ENCODE peak calls at places on chromosomes 13 and 19, in eight cellular contexts. N, T, Y, C, O, X, M and D are unnamed samples.

GRCh38 chr19:33064117-33064777 is 441 bp downstream of the RHPN2 start:
- DNase-seq in N (peak), T (peak), Y (peak), C (no peak), O (no peak), X (no peak), M (no peak), D (no peak)

GRCh38 chr19:38538793-38539528 is 78.8 kb downstream of the MAP4K1 start:
- DNase-seq in N (no peak), T (no peak), Y (no peak), C (no peak), O (no peak), X (no peak), M (no peak), D (no peak)

GRCh38 chr13:38783992-38784875 is 97.4 kb downstream of the FREM2 start:
- DNase-seq in N (no peak), T (no peak), Y (peak), C (no peak), O (no peak), X (no peak), M (no peak), D (no peak)

GRCh38 chr13:100528353-100528752 is 60.2 kb downstream of the GGACT start:
- DNase-seq in N (no peak), T (no peak), Y (no peak), C (no peak), O (no peak), X (no peak), M (no peak), D (no peak)

GRCh38 chr19:34481861-34482379 is 362 bp downstream of the WTIP start:
- DNase-seq in N (peak), T (peak), Y (no peak), C (no peak), O (peak), X (no peak), M (no peak), D (no peak)

GRCh38 chr19:18674616-18675015 is 8.9 kb upstream of the CRTC1 start:
- DNase-seq in N (no peak), T (peak), Y (no peak), C (no peak), O (no peak), X (no peak), M (no peak), D (peak)

GRCh38 chr19:42108527-42109389 is 23.5 kb downstream of the POU2F2 start:
- DNase-seq in N (peak), T (peak), Y (peak), C (peak), O (peak), X (peak), M (peak), D (peak)

GRCh38 chr13:32829676-32830091 is 186.5 kb upstream of the KL start:
- DNase-seq in N (peak), T (peak), Y (no peak), C (peak), O (peak), X (no peak), M (no peak), D (no peak)

GRCh38 chr13:43116242-43116641 is 92.9 kb downstream of the DNAJC15 start:
- DNase-seq in N (peak), T (no peak), Y (no peak), C (no peak), O (no peak), X (no peak), M (no peak), D (no peak)

GRCh38 chr13:76016799-76017198 is 380.7 kb downstream of the LMO7 start:
- DNase-seq in N (peak), T (peak), Y (no peak), C (peak), O (peak), X (no peak), M (peak), D (no peak)

GRCh38 chr13:76936736-76937135 is 11.6 kb upstream of the ACOD1 start:
- DNase-seq in N (no peak), T (peak), Y (no peak), C (no peak), O (peak), X (no peak), M (peak), D (no peak)

GRCh38 chr19:5046339-5047039 is 77.6 kb downstream of the KDM4B start:
- DNase-seq in N (peak), T (peak), Y (no peak), C (no peak), O (no peak), X (no peak), M (no peak), D (no peak)

DNA sequence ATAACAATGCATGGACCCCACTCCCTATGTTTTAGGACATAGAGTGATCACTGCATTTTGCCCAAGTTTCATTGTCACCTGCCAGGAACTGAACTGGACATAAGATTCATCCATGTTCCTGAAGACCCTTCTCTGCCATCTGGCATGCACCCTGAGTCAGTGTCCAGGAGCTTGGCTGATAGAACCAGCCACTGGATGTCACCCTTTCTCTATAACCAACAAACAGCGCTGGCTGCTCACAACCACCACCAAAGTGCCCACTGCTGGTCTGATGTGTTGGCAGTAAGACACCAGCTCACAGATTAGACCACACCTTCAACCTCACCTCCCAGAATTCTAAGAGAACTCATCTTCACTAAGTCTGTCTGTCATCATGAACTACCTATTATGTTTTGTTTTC is 333.4 kb downstream of the ITGBL1 start:
- DNase-seq in N (peak), T (peak), Y (no peak), C (peak), O (peak), X (no peak), M (peak), D (no peak)
- TF ChIP-seq CTCF in N (peak), T (no peak), Y (no peak), C (peak), O (no peak), X (no peak), M (no peak), D (no peak)

GRCh38 chr13:40755082-40755755 is 15.8 kb downstream of the MRPS31 start:
- DNase-seq in N (no peak), T (no peak), Y (no peak), C (no peak), O (no peak), X (no peak), M (no peak), D (no peak)

DNA sequence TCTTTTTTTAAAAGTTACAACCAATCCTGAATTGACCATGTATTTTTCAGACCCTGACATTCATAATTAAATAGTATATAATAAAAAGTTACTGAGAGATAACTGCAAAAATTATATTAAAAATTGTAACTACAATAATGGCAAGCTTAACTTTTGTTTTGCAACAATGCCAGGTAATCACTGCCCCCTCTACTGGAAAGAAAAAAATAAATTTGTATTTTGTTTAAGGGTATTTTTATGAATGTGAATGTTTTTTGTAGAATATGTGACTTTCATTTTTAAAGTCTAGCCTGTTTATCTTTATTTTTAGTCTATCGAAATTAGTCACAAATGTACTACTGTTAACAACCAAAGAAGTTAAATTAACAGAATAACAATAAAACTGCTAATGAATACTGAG is 21.7 kb downstream of the MRPS31 start:
- DNase-seq in N (no peak), T (no peak), Y (no peak), C (no peak), O (peak), X (no peak), M (no peak), D (no peak)
- TF ChIP-seq CTCF in N (no peak), T (no peak), Y (no peak), C (no peak), O (peak), X (no peak), M (no peak), D (no peak)

GRCh38 chr13:53408306-53408705 is 379.7 kb downstream of the OLFM4 start:
- DNase-seq in N (no peak), T (no peak), Y (no peak), C (no peak), O (no peak), X (no peak), M (no peak), D (no peak)

GRCh38 chr13:53408847-53409568 is 380.4 kb downstream of the OLFM4 start:
- DNase-seq in N (no peak), T (no peak), Y (peak), C (no peak), O (no peak), X (no peak), M (no peak), D (no peak)

GRCh38 chr13:53411443-53411842 is 382.8 kb downstream of the OLFM4 start:
- DNase-seq in N (no peak), T (no peak), Y (no peak), C (no peak), O (no peak), X (no peak), M (no peak), D (no peak)

DNA sequence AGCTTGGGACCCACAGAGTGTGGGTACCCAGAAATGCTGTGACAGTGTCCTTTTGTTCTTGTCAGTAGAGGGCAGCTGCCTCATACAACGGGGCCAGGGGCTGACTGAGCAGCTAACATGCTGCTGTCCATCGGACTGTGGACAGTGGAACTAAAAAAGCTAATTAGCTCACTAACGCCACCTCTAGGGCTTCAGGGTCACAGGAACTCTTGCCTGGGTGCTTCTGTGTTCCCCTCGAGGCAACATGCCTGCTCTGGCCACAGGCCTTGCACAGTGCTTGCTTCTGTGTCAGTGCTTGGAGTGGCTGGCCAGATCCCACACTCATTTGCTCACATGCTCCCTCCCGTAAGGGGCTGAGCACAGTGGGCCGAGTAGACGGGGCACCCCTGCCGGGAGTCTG is 377.0 kb downstream of the OLFM4 start:
- DNase-seq in N (peak), T (no peak), Y (no peak), C (no peak), O (no peak), X (no peak), M (no peak), D (no peak)
- TF ChIP-seq CTCF in N (no peak), T (no peak), Y (no peak), C (no peak), O (no peak), X (no peak), M (no peak), D (no peak)

GRCh38 chr19:984165-984967 is at the start of gene WDR18:
- DNase-seq in N (peak), T (peak), Y (peak), C (peak), O (peak), X (peak), M (peak), D (peak)
- TF ChIP-seq CTCF in N (no peak), T (no peak), Y (peak), C (no peak), O (no peak), X (no peak), M (no peak), D (no peak)